ENCODE peak calls at places on chromosomes 7 and 10, in four cellular contexts. O is GM23338, T is MM.1S, H is GM23248. U is an unnamed sample. For H3K9me2, the result is how much of the 10 kb centered on the place peaks cover.

GRCh38 chr7:155412416-155413253 is 45.3 kb upstream of the EN2 start:
- DNase-seq in O (peak), T (peak), H (peak), U (peak)

GRCh38 chr10:30784521-30784895 is 155.0 kb upstream of the LYZL2 start:
- DNase-seq in O (no peak), T (peak), H (peak), U (no peak)

GRCh38 chr10:45557275-45557905 is 115.2 kb downstream of the ZFAND4 start:
- DNase-seq in O (peak), T (peak), H (no peak), U (no peak)

GRCh38 chr7:99837649-99838361 is 10.0 kb downstream of the CYP3A43 start:
- DNase-seq in O (no peak), T (peak), H (peak), U (peak)

GRCh38 chr7:16035392-16035791 is 348.9 kb upstream of the MEOX2 start:
- DNase-seq in O (no peak), T (no peak), H (no peak), U (no peak)

GRCh38 chr10:79454259-79454658 is 8.8 kb upstream of the ZCCHC24 start:
- DNase-seq in O (no peak), T (no peak), H (peak), U (peak)

GRCh38 chr10:131196176-131196885 is 115.2 kb downstream of the TCERG1L start:
- DNase-seq in O (no peak), T (no peak), H (no peak), U (no peak)

GRCh38 chr7:50591480-50592438 is 26.6 kb upstream of the DDC start:
- DNase-seq in O (no peak), T (no peak), H (no peak), U (no peak)

GRCh38 chr10:89518108-89518507 is 17.3 kb downstream of the SLC16A12 start:
- DNase-seq in O (no peak), T (no peak), H (peak), U (no peak)

GRCh38 chr7:116951366-116952292 is 1.7 kb upstream of the ST7 start:
- DNase-seq in O (no peak), T (no peak), H (no peak), U (no peak)

GRCh38 chr10:96130326-96130758 is 245 bp downstream of the ZNF518A start:
- DNase-seq in O (peak), T (peak), H (peak), U (peak)

GRCh38 chr7:48154792-48155413 is 16.4 kb upstream of the ABCA13 start:
- DNase-seq in O (peak), T (peak), H (peak), U (peak)

GRCh38 chr10:32318476-32318896 is 28.5 kb downstream of the EPC1 start:
- DNase-seq in O (no peak), T (peak), H (peak), U (no peak)

GRCh38 chr10:60323171-60323570 is 66.5 kb downstream of the ANK3 start:
- DNase-seq in O (no peak), T (no peak), H (no peak), U (no peak)

GRCh38 chr10:102814873-102815661 is 22.1 kb downstream of the CYP17A1 start:
- DNase-seq in O (peak), T (no peak), H (peak), U (no peak)

GRCh38 chr10:17216217-17216900 is 11.7 kb upstream of the VIM start:
- DNase-seq in O (no peak), T (peak), H (peak), U (peak)

GRCh38 chr10:30822693-30823465 is 193.3 kb upstream of the LYZL2 start:
- DNase-seq in O (no peak), T (no peak), H (no peak), U (no peak)

GRCh38 chr10:132920101-132920925 is 22.1 kb downstream of the CFAP46 start:
- DNase-seq in O (no peak), T (no peak), H (no peak), U (no peak)

GRCh38 chr7:46173526-46174191 is 252.6 kb upstream of the IGFBP3 start:
- DNase-seq in O (no peak), T (no peak), H (no peak), U (no peak)

GRCh38 chr7:69211739-69212138 is 386.5 kb upstream of the AUTS2 start:
- DNase-seq in O (peak), T (no peak), H (no peak), U (no peak)

GRCh38 chr7:80277434-80278427 is 143.1 kb downstream of the GNAI1 start:
- DNase-seq in O (peak), T (no peak), H (peak), U (peak)

GRCh38 chr10:114239994-114240345 is 916 bp downstream of the VWA2 start:
- DNase-seq in O (peak), T (no peak), H (no peak), U (no peak)

GRCh38 chr7:368651-369475 is 78.9 kb downstream of the FOXL3 start:
- DNase-seq in O (no peak), T (no peak), H (no peak), U (no peak)

GRCh38 chr7:108263364-108263951 is 133.3 kb upstream of the LAMB4 start:
- DNase-seq in O (no peak), T (peak), H (no peak), U (no peak)

GRCh38 chr7:6718124-6718523 is 11.4 kb upstream of the ZNF12 start:
- DNase-seq in O (peak), T (no peak), H (no peak), U (no peak)

GRCh38 chr7:129332354-129333056 is 101.7 kb upstream of the STRIP2 start:
- DNase-seq in O (no peak), T (no peak), H (peak), U (peak)

GRCh38 chr10:63976538-63976937 is 455.3 kb downstream of the REEP3 start:
- DNase-seq in O (peak), T (peak), H (peak), U (peak)

GRCh38 chr7:157158400-157158799 is 19.7 kb downstream of the UBE3C start:
- DNase-seq in O (no peak), T (no peak), H (peak), U (no peak)

GRCh38 chr10:28367865-28368541 is 65.1 kb upstream of the MPP7 start:
- DNase-seq in O (no peak), T (peak), H (no peak), U (no peak)

GRCh38 chr10:128062837-128063563 is 63.2 kb downstream of the MKI67 start:
- DNase-seq in O (no peak), T (peak), H (no peak), U (no peak)

GRCh38 chr10:44971935-44972792 is 6.4 kb downstream of the DEPP1 start:
- DNase-seq in O (no peak), T (no peak), H (no peak), U (no peak)

GRCh38 chr7:100568936-100569844 is 4.5 kb downstream of the SAP25 start:
- DNase-seq in O (peak), T (no peak), H (peak), U (no peak)

DNA sequence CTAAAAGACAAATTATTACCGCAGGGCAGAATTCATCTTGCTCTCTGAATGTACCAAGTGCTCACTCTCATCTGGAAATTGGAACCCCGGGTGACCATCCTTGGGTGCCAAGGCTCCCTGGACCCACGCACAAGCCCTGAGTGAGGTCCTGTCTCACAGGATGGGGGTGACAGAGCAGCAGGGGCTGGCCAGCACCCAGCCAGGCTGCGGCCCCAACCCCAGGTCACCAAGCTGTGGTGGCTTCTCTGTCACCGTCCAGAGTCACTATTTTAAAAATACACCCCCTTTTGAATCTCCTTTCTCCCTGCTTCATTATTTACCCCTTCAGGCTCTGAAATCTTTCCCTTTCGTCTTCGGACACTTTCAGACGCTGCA is 148.6 kb downstream of the PRKAG2 start:
- DNase-seq in O (no peak), T (no peak), H (no peak), U (no peak)
- H3K27ac ChIP-seq in O (no peak), T (no peak), H (no peak), U (no peak)

GRCh38 chr7:104179178-104179577 is 28.6 kb downstream of the ORC5 start:
- DNase-seq in O (peak), T (no peak), H (no peak), U (peak)
- H3K9me2 ChIP-seq in O (under half), T (under half), H (under half), U (under half)

DNA sequence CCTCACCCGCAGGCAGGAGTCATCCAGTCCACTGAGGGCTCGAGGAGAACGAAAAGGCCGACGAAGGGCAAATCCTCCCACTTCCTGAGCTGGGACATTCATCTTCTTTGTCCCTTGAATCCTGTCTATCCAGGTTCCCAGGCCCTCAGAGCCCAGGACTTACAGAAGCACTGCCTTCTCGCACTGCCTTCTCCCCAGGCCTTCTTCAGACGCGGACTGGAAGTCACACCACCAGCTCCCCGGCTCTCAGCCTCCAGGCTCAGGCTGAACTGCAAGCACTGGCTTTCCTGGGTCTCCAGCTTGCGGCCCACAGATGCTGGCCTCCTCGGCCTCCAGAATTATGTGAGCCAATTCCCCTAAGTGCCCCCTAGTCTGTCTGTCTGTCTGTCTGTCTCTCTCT is 6.4 kb upstream of the MMP21 start:
- DNase-seq in O (no peak), T (no peak), H (no peak), U (no peak)
- TF ChIP-seq EZH2phosphoT487 in O (no peak), T (no peak), H (no peak), U (no peak)

GRCh38 chr7:18515067-18515466 is 19.5 kb downstream of the HDAC9 start:
- DNase-seq in O (no peak), T (no peak), H (peak), U (no peak)
- H3K27ac ChIP-seq in O (peak), T (no peak), H (peak), U (no peak)

DNA sequence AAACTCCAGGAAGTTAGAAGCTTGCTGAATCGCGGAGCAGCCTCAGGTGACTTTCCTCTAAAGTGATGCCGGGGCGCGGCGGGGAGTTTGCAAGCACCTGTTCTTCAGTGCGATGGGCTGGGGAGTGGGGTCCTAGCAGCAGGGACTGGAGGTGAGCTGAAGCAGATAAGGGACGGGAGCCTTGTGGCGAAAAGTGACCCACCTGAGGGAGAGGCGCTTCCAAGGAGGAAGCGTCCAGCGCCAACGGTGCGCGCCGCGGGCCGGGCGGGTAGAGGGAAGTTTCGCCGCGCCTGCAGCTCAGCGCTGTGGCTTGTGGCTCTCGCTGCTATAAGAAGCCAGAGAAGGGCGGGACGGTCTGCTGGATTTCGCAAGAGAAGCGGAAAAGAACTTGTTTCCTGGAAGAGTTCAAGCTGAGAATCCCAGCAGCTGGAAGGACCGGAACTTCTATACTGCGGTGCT is at the start of gene STEAP4:
- DNase-seq in O (peak), T (no peak), H (peak), U (peak)
- H3K9me2 ChIP-seq in O (under half), T (under half), H (under half), U (under half)